ENCODE peak calls at places on chromosomes 12 and 14, in six cellular contexts. S is PC-3, V is MM.1S, Z is HCT116, W is hepatocyte, X is SK-N-SH. C is an unnamed sample. For H3K9me2, the result is how much of the 10 kb centered on the place peaks cover.

GRCh38 chr14:106790189-106791036 is 1264.0 kb downstream of the TMEM121 start:
- DNase-seq in S (peak), V (peak), Z (no peak), W (no peak), X (peak), C (peak)

GRCh38 chr12:75816892-75817291 is 214.7 kb downstream of the PHLDA1 start:
- DNase-seq in S (peak), V (peak), Z (peak), W (no peak), X (no peak), C (peak)

GRCh38 chr14:23436327-23437141 is 1.1 kb upstream of the MYH7 start:
- DNase-seq in S (no peak), V (no peak), Z (no peak), W (peak), X (no peak), C (no peak)

GRCh38 chr12:553216-554000 is 93.7 kb downstream of the B4GALNT3 start:
- DNase-seq in S (no peak), V (peak), Z (no peak), W (no peak), X (no peak), C (no peak)

GRCh38 chr12:90896164-90896563 is 58.8 kb downstream of the CCER1 start:
- DNase-seq in S (peak), V (no peak), Z (peak), W (no peak), X (no peak), C (peak)

GRCh38 chr14:24710403-24711063 is 76.5 kb upstream of the GZMB start:
- DNase-seq in S (peak), V (peak), Z (peak), W (peak), X (peak), C (peak)

GRCh38 chr12:124730455-124730932 is 133.2 kb downstream of the SCARB1 start:
- DNase-seq in S (peak), V (no peak), Z (no peak), W (peak), X (no peak), C (peak)

GRCh38 chr12:13099066-13099909 is 4.2 kb downstream of the GSG1 start:
- DNase-seq in S (peak), V (no peak), Z (no peak), W (peak), X (no peak), C (peak)

GRCh38 chr12:63276537-63277365 is 125.8 kb upstream of the AVPR1A start:
- DNase-seq in S (peak), V (peak), Z (peak), W (peak), X (peak), C (peak)

GRCh38 chr14:72528059-72528950 is 365.6 kb downstream of the DPF3 start:
- DNase-seq in S (peak), V (no peak), Z (no peak), W (no peak), X (no peak), C (peak)

GRCh38 chr14:98462908-98463307 is 809.1 kb downstream of the BCL11B start:
- DNase-seq in S (no peak), V (no peak), Z (no peak), W (no peak), X (no peak), C (no peak)

DNA sequence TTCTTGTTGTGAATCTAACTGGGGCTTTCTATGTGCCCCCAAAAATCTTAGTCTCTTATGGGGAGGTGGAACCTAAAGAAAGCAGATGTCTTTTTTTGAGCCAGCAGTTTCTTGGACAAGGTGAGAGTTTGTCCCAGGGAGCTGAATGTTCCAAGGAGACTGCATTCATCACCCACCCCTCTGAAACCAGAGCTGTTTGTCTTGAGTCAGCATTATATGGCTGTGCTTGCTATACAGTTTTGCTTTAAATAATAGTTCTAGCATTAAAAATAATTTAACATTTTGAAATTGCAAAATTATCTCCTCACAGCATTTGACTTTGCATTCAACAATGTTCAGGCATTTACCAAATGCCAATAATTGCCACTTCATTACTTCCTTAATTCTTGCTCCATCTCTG is 813.3 kb downstream of the BCL11B start:
- DNase-seq in S (no peak), V (no peak), Z (no peak), W (no peak), X (no peak), C (no peak)
- H3K9me2 ChIP-seq in S (under half), V (under half), Z (under half), W (under half), X (under half), C (under half)

GRCh38 chr12:11023387-11023786 is 967 bp upstream of the TAS2R19 start:
- DNase-seq in S (no peak), V (no peak), Z (no peak), W (no peak), X (no peak), C (no peak)

GRCh38 chr12:11022520-11022919 is at the start of gene TAS2R19:
- DNase-seq in S (no peak), V (no peak), Z (no peak), W (no peak), X (no peak), C (no peak)

GRCh38 chr12:11031307-11031706 is at the start of gene TAS2R31:
- DNase-seq in S (no peak), V (no peak), Z (no peak), W (no peak), X (no peak), C (no peak)

GRCh38 chr12:11026118-11026517 is 3.7 kb upstream of the TAS2R19 start:
- DNase-seq in S (peak), V (no peak), Z (no peak), W (no peak), X (no peak), C (no peak)
- TF ChIP-seq EZH2phosphoT487 in S (no peak), V (no peak), Z (no peak), W (no peak), X (no peak), C (no peak)

GRCh38 chr14:59098377-59098776 is 90.1 kb upstream of the DAAM1 start:
- DNase-seq in S (peak), V (no peak), Z (no peak), W (peak), X (no peak), C (peak)

GRCh38 chr14:59103396-59103795 is 85.1 kb upstream of the DAAM1 start:
- DNase-seq in S (no peak), V (no peak), Z (no peak), W (no peak), X (no peak), C (peak)

GRCh38 chr14:59101441-59101840 is 87.0 kb upstream of the DAAM1 start:
- DNase-seq in S (no peak), V (no peak), Z (no peak), W (no peak), X (no peak), C (no peak)

GRCh38 chr14:59097681-59098080 is 90.8 kb upstream of the DAAM1 start:
- DNase-seq in S (no peak), V (no peak), Z (no peak), W (no peak), X (no peak), C (peak)

GRCh38 chr14:59100203-59100602 is 88.3 kb upstream of the DAAM1 start:
- DNase-seq in S (no peak), V (no peak), Z (no peak), W (no peak), X (no peak), C (no peak)
- H3K9me2 ChIP-seq in S (under half), V (under half), Z (under half), W (under half), X (under half), C (under half)

DNA sequence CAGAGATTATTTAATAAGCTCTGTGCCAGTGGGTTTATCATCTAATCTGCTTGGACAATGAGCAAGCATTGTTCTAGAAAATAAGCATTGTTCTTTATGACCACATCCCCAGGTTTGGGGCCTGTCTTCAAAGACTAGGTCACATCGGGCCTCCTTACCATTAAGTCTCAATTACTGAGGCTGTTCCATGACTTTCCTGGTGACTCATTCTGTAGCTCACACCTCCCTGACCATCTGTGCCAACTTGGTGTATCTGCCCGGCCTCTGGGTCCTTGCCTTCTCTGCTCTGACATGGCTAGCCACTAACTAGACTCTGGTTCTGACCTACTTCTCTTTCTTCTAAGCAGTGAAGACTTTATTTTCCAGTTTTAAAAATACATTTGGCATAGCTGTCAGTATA is 44.4 kb upstream of the PLEKHA5 start:
- DNase-seq in S (no peak), V (no peak), Z (no peak), W (no peak), X (no peak), C (peak)
- TF ChIP-seq EZH2phosphoT487 in S (no peak), V (no peak), Z (no peak), W (no peak), X (no peak), C (no peak)

GRCh38 chr12:94621662-94622359 is 28.5 kb downstream of the TMCC3 start:
- DNase-seq in S (peak), V (peak), Z (no peak), W (peak), X (no peak), C (peak)

GRCh38 chr12:94620611-94621010 is 29.7 kb downstream of the TMCC3 start:
- DNase-seq in S (no peak), V (no peak), Z (no peak), W (no peak), X (no peak), C (no peak)

GRCh38 chr12:94625531-94625930 is 24.8 kb downstream of the TMCC3 start:
- DNase-seq in S (no peak), V (no peak), Z (no peak), W (no peak), X (no peak), C (no peak)

GRCh38 chr12:94622475-94622874 is 27.9 kb downstream of the TMCC3 start:
- DNase-seq in S (peak), V (no peak), Z (no peak), W (no peak), X (peak), C (no peak)

DNA sequence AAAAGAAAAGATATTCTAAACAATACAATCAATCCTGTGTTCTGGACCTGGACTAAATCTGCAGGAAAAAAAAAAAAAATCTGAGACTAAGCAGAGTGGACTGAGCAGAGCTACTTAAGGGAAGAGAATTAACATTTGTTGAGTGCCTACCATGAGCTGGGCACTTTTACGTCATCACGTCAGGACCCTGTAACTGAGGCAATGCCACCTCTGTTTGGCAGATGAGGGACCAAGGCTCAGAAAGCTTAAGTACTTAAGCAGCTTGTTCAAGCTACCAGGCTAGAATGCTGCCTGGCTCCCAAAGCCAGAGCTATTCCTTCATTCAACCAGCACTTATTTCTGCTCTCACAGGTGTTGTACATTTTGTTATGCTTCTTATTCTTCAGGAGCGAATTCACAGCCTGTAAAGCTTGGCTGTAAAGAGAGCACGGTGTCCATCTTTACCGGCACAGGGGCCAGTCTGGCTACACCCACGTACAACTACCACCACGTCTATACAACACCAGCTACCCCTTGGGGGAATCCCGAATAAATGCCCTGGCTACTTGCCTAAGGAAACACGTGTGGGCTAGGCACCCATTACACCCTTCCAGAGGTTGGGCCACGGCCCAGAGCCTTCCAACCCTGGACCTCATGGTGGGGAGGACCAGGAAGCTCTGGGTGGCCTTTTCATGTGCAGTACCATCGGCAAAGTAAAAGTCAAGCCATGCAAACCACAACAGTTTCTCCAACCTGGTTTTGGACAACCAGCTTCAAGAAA is 27.0 kb downstream of the TMCC3 start:
- DNase-seq in S (no peak), V (no peak), Z (no peak), W (no peak), X (no peak), C (no peak)
- H3K9me2 ChIP-seq in S (under half), V (under half), Z (under half), W (under half), X (under half), C (under half)